ENCODE peak calls at places on chromosomes 12 and 14, in six cellular contexts. Z, M, C, A, S and F are unnamed samples.
A peak's percentile ranks its signal among the peaks of the same experiment; 100 is the strongest.

GRCh38 chr14:94346841-94347240 is 23.7 kb upstream of the SERPINA6 start:
- DNase-seq in S (no peak), C (no peak), A (peak; percentile 22), M (no peak), Z (no peak), F (no peak)

GRCh38 chr12:119444462-119445044 is 110.0 kb downstream of the CCDC60 start:
- DNase-seq in Z (peak; percentile 13), C (peak; percentile 16), A (peak; percentile 33), M (peak; percentile 77), S (peak; percentile 56), F (peak; percentile 8)

GRCh38 chr12:18798445-18799139 is 60.7 kb downstream of the CAPZA3 start:
- DNase-seq in M (no peak), A (no peak), C (no peak), S (no peak), Z (no peak), F (no peak)

GRCh38 chr14:105554022-105554421 is 27.6 kb downstream of the TMEM121 start:
- DNase-seq in A (no peak), Z (no peak), S (no peak), M (no peak), C (no peak), F (no peak)

GRCh38 chr12:19885092-19885813 is 446.0 kb downstream of the AEBP2 start:
- DNase-seq in M (no peak), C (no peak), A (no peak), S (no peak), Z (no peak), F (no peak)

GRCh38 chr14:70907996-70908917 is 998 bp downstream of the PCNX1 start:
- DNase-seq in C (peak; percentile 50), A (peak; percentile 78), M (no peak), S (peak; percentile 20), Z (peak; percentile 62), F (peak; percentile 64)

GRCh38 chr14:93010543-93011541 is 87.9 kb downstream of the CHGA start:
- DNase-seq in M (no peak), S (no peak), Z (no peak), A (no peak), C (no peak), F (no peak)

GRCh38 chr12:122471324-122472226 is 29.2 kb downstream of the ZCCHC8 start:
- DNase-seq in A (peak; percentile 82), C (peak; percentile 42), Z (no peak), S (peak; percentile 47), M (no peak), F (peak; percentile 64)

GRCh38 chr12:68393398-68393797 is 61.2 kb upstream of the MDM1 start:
- DNase-seq in C (no peak), M (no peak), S (no peak), A (no peak), Z (no peak), F (no peak)

GRCh38 chr12:91367234-91367849 is 184.7 kb upstream of the DCN start:
- DNase-seq in M (no peak), S (peak; percentile 38), A (peak; percentile 53), C (peak; percentile 6), Z (no peak), F (no peak)

GRCh38 chr12:12784911-12785814 is at the start of gene APOLD1:
- DNase-seq in M (no peak), A (no peak), C (no peak), S (no peak), Z (peak; percentile 34), F (no peak)

GRCh38 chr12:71661977-71662522 is 1.6 kb downstream of the ZFC3H1 start:
- DNase-seq in S (no peak), C (peak; percentile 21), A (peak; percentile 69), M (no peak), Z (no peak), F (no peak)

GRCh38 chr12:77231548-77231947 is 166.2 kb upstream of the E2F7 start:
- DNase-seq in M (no peak), A (peak; percentile 82), Z (peak; percentile 68), C (no peak), S (no peak), F (no peak)

GRCh38 chr14:70660967-70661871 is 19.5 kb downstream of the TTC9 start:
- DNase-seq in A (no peak), C (no peak), M (no peak), S (no peak), Z (no peak), F (peak; percentile 55)

GRCh38 chr14:67280506-67280905 is 39.3 kb downstream of the PALS1 start:
- DNase-seq in Z (no peak), S (no peak), C (no peak), A (no peak), M (no peak), F (no peak)

GRCh38 chr14:73743431-73743931 is 29.3 kb upstream of the PNMA1 start:
- DNase-seq in A (no peak), S (peak; percentile 18), C (no peak), M (no peak), Z (no peak), F (peak; percentile 67)

GRCh38 chr14:74655597-74656389 is 43.8 kb upstream of the LTBP2 start:
- DNase-seq in Z (no peak), C (peak; percentile 20), M (no peak), A (peak; percentile 84), S (no peak), F (no peak)

GRCh38 chr12:81329088-81329487 is 251.2 kb downstream of the ACSS3 start:
- DNase-seq in A (peak; percentile 38), S (peak; percentile 35), C (peak; percentile 1), M (no peak), Z (no peak), F (no peak)

GRCh38 chr14:105195533-105196227 is 14.6 kb upstream of the NUDT14 start:
- DNase-seq in M (no peak), A (no peak), Z (no peak), C (no peak), S (no peak), F (no peak)

GRCh38 chr14:87449016-87449415 is 544.0 kb downstream of the GALC start:
- DNase-seq in A (no peak), C (no peak), M (no peak), S (no peak), Z (no peak), F (no peak)

DNA sequence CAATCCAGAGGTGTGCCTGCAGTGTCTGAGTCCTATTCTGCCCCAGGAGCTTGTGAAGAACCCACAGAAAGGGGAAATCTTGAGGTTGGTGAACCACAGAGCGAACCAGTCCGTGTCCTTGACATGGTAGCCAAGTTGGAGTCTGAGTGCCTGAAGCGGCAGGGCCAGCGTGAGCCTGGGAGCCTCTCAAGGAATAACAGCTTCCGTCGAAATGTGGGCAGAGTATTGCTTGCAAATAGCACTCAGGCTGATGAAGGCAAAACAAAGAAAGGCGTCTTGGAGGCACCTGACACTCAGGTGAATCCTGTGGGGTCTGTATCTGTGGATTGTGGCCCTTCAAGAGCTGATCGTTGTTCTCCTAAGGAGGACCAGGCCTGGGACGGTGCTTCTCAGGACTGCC is 60.5 kb downstream of the ATG14 start:
- DNase-seq in M (no peak), A (no peak), Z (no peak), S (no peak), C (no peak), F (no peak)
- H3K27me3 ChIP-seq in M (no peaks in the 10 kb centered on the region), A (no peaks in the 10 kb centered on the region), Z (no peaks in the 10 kb centered on the region), S (no peaks in the 10 kb centered on the region), C (no peaks in the 10 kb centered on the region), F (no peaks in the 10 kb centered on the region)

DNA sequence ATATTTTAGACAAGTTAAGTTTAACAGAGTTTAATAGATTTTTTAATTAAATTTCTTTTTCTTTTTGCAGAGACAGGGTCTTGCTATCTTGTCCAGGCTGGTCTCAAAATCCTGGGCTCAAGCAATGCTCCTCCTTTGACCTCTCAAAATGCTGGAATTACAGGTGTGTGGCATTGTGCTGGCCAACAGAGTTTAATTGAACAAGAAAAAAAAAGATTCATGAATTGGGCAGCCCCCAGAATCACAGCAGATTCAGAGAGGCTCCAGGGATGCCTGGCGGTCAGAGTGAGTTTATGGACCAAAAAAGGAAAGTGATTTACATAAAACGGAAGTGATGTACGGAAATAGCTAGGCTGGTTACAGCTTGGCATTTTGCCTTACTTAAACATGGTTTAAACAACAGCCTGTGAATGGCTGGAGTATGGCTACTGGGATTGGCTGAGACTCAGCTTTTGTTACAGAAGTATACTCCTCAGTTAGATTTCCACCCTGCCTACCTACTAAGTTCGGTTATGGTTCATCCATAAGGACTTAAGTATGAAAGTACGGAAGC is 14.5 kb upstream of the TESPA1 start:
- DNase-seq in Z (no peak), M (no peak), A (no peak), C (no peak), S (peak; percentile 44), F (no peak)
- H3K27me3 ChIP-seq in Z (peaks cover 9% of the 10 kb centered on the region), M (peaks cover 48% of the 10 kb centered on the region), A (peaks cover 39% of the 10 kb centered on the region), C (peaks cover 15% of the 10 kb centered on the region), S (no peaks in the 10 kb centered on the region), F (no peaks in the 10 kb centered on the region)

DNA sequence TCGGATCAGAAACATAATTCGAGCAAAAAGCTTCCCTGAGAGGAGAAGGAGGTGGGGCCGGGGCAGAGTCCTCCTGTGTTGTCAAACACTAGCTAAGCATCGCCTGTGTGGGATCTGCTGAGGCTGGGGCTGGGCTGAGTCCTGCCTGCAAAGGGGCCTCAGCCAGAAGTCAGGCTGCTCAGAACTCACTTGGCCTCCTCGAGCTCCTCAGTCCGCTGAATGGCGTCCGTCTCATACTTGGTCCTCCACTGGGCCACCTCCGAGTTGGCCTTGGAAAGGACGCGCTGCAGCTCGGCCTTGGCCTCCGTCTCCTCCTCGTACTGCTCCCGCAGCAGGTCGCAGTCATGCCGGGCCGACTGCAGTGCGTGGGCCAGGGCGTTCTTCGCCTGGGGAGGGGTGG is 9.9 kb upstream of the MYH6 start:
- DNase-seq in A (no peak), M (no peak), S (no peak), C (no peak), Z (no peak), F (no peak)
- H3K27me3 ChIP-seq in A (peaks cover 4% of the 10 kb centered on the region), M (no peaks in the 10 kb centered on the region), S (peaks cover 19% of the 10 kb centered on the region), C (peaks cover 3% of the 10 kb centered on the region), Z (no peaks in the 10 kb centered on the region), F (no peaks in the 10 kb centered on the region)

DNA sequence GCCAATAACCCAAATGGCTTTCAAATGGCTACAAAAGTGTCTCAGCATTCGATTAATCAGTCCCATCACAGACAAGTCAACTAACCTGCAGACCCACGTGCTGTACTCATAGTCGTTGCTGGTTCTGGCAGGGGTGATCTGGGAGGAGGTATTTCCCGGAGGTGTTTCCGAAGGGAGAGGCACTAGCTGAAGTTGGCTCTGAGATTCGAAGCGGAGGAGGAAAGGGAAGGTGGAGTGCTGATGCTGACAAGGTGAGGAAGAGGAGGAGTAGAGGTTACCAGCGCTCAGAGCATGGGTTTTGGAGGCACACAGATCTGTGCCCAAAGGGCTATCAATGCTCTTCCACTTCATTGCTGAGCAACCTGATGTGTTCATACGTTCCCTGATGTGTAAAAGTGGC is 20.5 kb upstream of the COL2A1 start:
- DNase-seq in C (peak; percentile 74), Z (no peak), S (no peak), A (no peak), M (no peak), F (no peak)
- H3K27me3 ChIP-seq in C (peaks cover 98% of the 10 kb centered on the region), Z (peaks cover 21% of the 10 kb centered on the region), S (no peaks in the 10 kb centered on the region), A (peaks cover 38% of the 10 kb centered on the region), M (peaks cover 2% of the 10 kb centered on the region), F (peaks cover 3% of the 10 kb centered on the region)

DNA sequence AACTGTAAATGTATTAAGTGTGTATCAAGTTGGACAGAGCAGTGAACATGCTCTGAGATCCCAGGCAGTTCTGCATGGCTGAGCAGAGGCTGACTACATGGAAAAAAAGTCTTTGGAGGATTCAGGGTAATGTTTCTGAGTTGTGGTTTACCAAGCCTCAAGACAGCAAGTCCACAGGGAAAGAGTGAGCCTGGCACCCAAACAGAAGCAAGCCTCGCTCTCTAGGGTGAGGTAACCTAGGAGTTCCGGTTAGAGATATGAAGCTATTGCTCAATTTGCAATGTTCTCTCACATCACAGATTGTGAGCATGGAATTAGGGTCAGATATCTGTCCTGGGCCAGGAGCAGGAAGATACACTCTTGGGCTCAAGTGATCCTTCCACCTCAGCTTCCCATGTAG is 158.6 kb downstream of the MON2 start:
- DNase-seq in M (no peak), Z (peak; percentile 22), S (no peak), A (peak; percentile 59), C (no peak), F (no peak)
- H3K27me3 ChIP-seq in M (no peaks in the 10 kb centered on the region), Z (peaks cover 15% of the 10 kb centered on the region), S (no peaks in the 10 kb centered on the region), A (no peaks in the 10 kb centered on the region), C (no peaks in the 10 kb centered on the region), F (no peaks in the 10 kb centered on the region)